ENCODE peak calls at places on chromosomes 7 and 10, in four cellular contexts. I is OCI-LY7, O is fibroblast of the aortic adventitia, B is astrocyte. G is an unnamed sample.

GRCh38 chr7:135710417-135711138 is 17.4 kb downstream of the SLC13A4 start:
- DNase-seq in I (peak), O (no peak), B (no peak), G (peak)

GRCh38 chr7:138527746-138528223 is 67.7 kb downstream of the TRIM24 start:
- DNase-seq in I (peak), O (peak), B (peak), G (no peak)

GRCh38 chr7:106768324-106768751 is 96.7 kb upstream of the PIK3CG start:
- DNase-seq in I (peak), O (no peak), B (peak), G (no peak)

GRCh38 chr7:128135275-128136214 is 104.3 kb upstream of the LRRC4 start:
- DNase-seq in I (peak), O (peak), B (peak), G (peak)

GRCh38 chr7:108613147-108613948 is 43.7 kb downstream of the DNAJB9 start:
- DNase-seq in I (peak), O (peak), B (peak), G (no peak)

GRCh38 chr7:1705856-1706255 is 35.8 kb downstream of the ELFN1 start:
- DNase-seq in I (no peak), O (no peak), B (no peak), G (peak)

GRCh38 chr10:12782537-12782936 is 219.0 kb downstream of the CCDC3 start:
- DNase-seq in I (peak), O (peak), B (no peak), G (peak)

GRCh38 chr7:1368682-1369571 is 90.3 kb downstream of the MICALL2 start:
- DNase-seq in I (peak), O (no peak), B (no peak), G (peak)

GRCh38 chr7:885893-886625 is 9.7 kb downstream of the GET4 start:
- DNase-seq in I (no peak), O (no peak), B (no peak), G (no peak)

GRCh38 chr10:519055-519715 is 170.3 kb downstream of the DIP2C start:
- DNase-seq in I (peak), O (no peak), B (no peak), G (no peak)

GRCh38 chr7:26156454-26157365 is 4.7 kb downstream of the NFE2L3 start:
- DNase-seq in I (peak), O (peak), B (peak), G (no peak)

GRCh38 chr10:72319416-72320254 is 35.1 kb downstream of the DNAJB12 start:
- DNase-seq in I (peak), O (peak), B (peak), G (peak)

GRCh38 chr7:1979591-1980560 is 252.9 kb downstream of the MAD1L1 start:
- DNase-seq in I (peak), O (no peak), B (no peak), G (no peak)

GRCh38 chr10:113069595-113069994 is 119.5 kb downstream of the TCF7L2 start:
- DNase-seq in I (no peak), O (no peak), B (peak), G (no peak)

GRCh38 chr7:25189197-25189596 is 39.1 kb downstream of the NPVF start:
- DNase-seq in I (no peak), O (no peak), B (no peak), G (no peak)

GRCh38 chr10:109886788-109887155 is 36.5 kb downstream of the XPNPEP1 start:
- DNase-seq in I (no peak), O (peak), B (no peak), G (no peak)

GRCh38 chr7:69994907-69995542 is 396.8 kb downstream of the AUTS2 start:
- DNase-seq in I (no peak), O (no peak), B (no peak), G (no peak)

GRCh38 chr7:153886506-153887391 is 165.4 kb upstream of the DPP6 start:
- DNase-seq in I (no peak), O (no peak), B (no peak), G (peak)

GRCh38 chr7:81333004-81333403 is 414.2 kb upstream of the SEMA3C start:
- DNase-seq in I (no peak), O (peak), B (peak), G (no peak)

GRCh38 chr10:111107023-111107422 is 30.2 kb downstream of the ADRA2A start:
- DNase-seq in I (no peak), O (no peak), B (no peak), G (no peak)

GRCh38 chr7:112238852-112239610 is 32.5 kb downstream of the ZNF277 start:
- DNase-seq in I (no peak), O (peak), B (peak), G (no peak)

GRCh38 chr10:125201791-125202622 is 41.6 kb upstream of the CTBP2 start:
- DNase-seq in I (no peak), O (no peak), B (no peak), G (no peak)

GRCh38 chr7:14858410-14858809 is 44.1 kb downstream of the DGKB start:
- DNase-seq in I (no peak), O (no peak), B (no peak), G (no peak)

DNA sequence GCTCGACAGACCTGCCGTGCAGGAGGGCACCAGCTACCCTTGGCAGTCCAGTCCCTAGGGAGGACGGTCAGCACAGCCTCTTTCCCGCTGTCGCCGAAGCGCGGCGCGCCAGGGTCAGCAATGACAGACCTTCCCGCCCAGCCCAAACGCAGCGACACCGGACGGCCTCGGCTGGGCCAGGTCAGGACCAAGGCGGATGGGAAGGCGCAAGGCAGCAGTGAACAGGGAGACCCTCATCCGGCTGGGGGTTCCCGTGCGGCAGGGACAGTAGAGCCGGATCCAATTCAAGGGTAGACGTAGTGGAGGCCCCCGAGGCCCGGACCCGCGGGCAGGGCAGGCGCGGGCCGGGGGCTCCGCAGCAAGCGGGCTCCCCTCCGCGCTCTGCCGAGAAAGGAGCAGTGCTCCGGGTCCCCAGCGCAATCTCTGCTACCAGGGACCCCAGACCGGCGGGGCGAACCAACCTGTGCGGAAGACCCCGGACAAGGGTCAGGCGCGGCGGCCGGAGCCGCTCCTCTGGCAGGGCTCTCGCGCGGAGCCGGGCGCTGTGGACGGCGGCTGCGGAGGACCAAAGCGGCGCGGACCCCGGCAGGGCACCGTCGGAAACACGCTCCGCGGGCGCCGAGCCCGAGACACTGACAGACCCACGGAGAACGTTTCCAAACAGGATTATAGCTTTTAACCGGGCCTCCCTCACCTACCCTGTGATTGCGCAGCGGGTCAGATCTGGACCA is at the start of gene SEC31B:
- DNase-seq in I (no peak), O (no peak), B (no peak), G (peak)
- H3K4me3 ChIP-seq in I (no peak), O (peak), B (peak), G (peak)

GRCh38 chr10:95411635-95412034 is 120.8 kb upstream of the PDLIM1 start:
- DNase-seq in I (no peak), O (no peak), B (no peak), G (peak)
- H3K4me3 ChIP-seq in I (no peak), O (no peak), B (no peak), G (no peak)

GRCh38 chr7:65269150-65269856 is 104.4 kb upstream of the ZNF92 start:
- DNase-seq in I (peak), O (no peak), B (peak), G (peak)
- H3K4me3 ChIP-seq in I (peak), O (no peak), B (peak), G (peak)

GRCh38 chr10:93599335-93599734 is 1.7 kb downstream of the RBP4 start:
- DNase-seq in I (no peak), O (no peak), B (no peak), G (no peak)
- H3K4me3 ChIP-seq in I (no peak), O (no peak), B (no peak), G (no peak)

DNA sequence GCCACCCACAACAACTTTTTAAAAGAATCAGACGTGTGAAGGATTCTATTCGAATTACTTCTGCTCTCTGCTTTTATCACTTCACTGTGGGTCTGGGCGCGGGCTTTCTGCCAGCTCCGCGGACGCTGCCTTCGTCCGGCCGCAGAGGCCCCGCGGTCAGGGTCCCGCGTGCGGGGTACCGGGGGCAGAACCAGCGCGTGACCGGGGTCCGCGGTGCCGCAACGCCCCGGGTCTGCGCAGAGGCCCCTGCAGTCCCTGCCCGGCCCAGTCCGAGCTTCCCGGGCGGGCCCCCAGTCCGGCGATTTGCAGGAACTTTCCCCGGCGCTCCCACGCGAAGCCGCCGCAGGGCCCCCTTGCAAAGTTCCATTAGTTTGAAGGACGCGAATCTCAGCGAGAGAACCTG is 461 bp upstream of the HTRA1 start:
- DNase-seq in I (no peak), O (peak), B (no peak), G (no peak)
- H3K4me3 ChIP-seq in I (no peak), O (peak), B (peak), G (peak)

DNA sequence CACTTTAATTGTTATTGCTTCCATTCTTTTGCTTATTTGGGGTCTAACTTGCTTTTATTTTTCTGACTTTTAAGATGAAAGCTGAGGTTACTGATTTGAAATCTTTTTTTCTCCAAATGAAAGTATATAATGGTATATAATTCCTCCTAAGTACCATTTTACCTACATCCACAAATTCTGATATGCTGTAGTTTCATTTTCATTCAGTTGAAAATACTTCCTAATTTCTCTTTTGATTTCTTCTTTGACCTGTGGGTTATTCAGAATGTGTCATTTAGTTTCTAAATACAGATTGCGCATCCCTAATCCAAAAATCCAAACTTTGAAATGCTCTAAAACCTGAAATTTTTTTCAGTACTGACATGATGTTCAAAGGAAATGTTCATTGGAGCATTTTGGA is 168.7 kb downstream of the CELF2 start:
- DNase-seq in I (no peak), O (no peak), B (no peak), G (no peak)
- H3K4me3 ChIP-seq in I (no peak), O (no peak), B (no peak), G (no peak)

DNA sequence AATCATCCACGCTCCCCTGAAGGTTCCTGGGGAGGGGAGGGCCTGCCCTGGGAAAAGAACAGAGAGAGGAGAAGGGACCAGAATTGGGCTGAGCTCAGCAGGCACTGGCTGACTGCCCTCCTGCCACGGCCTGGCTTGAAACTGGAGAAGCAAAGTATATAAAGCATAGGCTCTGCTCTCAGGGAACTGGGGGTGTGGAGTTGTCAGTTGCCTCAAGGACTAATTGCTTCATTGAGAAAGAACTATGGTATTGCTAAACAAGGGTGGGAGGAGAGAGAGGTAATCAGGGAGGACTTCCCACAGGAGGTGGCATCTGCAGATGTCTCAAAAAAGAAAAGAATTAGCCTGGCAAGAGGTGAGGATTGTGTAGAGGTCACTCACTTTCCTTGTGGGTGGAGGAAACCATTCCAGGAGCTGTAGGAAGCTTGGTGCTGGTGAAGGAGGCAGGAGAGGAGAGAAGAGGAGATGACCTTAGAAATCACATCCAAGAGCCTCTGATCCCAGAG is 2.2 kb downstream of the PILRB start:
- DNase-seq in I (no peak), O (no peak), B (no peak), G (no peak)
- H3K4me3 ChIP-seq in I (no peak), O (no peak), B (no peak), G (no peak)

GRCh38 chr10:92695679-92696605 is 6.2 kb downstream of the HHEX start:
- DNase-seq in I (no peak), O (peak), B (peak), G (no peak)
- H3K4me3 ChIP-seq in I (no peak), O (peak), B (peak), G (peak)

GRCh38 chr10:34809796-34810195 is 5.3 kb downstream of the PARD3 start:
- DNase-seq in I (no peak), O (peak), B (no peak), G (no peak)
- H3K4me3 ChIP-seq in I (no peak), O (no peak), B (no peak), G (no peak)